ENCODE peak calls at places on chromosome 7, in ten cellular contexts. One of them, this sample, is unnamed.

GRCh38 chr7:1237704-1238255 is 5.1 kb downstream of the UNCX start:
- DNase-seq in heart left ventricle: no peak
- DNase-seq in uterus: no peak
- DNase-seq in sigmoid colon: no peak
- DNase-seq in ovary: no peak
- DNase-seq in A549: no peak
- DNase-seq in adrenal gland: no peak
- DNase-seq in GM12878: no peak
- DNase-seq in stomach: no peak
- DNase-seq in H1: no peak
- DNase-seq in this sample: no peak

GRCh38 chr7:74656911-74657691 is 417 bp upstream of the GTF2I start:
- DNase-seq in heart left ventricle: peak
- DNase-seq in uterus: peak
- DNase-seq in sigmoid colon: peak
- DNase-seq in ovary: peak
- DNase-seq in A549: peak
- DNase-seq in adrenal gland: peak
- DNase-seq in GM12878: peak
- DNase-seq in stomach: peak
- DNase-seq in H1: peak
- DNase-seq in this sample: peak

GRCh38 chr7:53151496-53151895 is 116.1 kb downstream of the POM121L12 start:
- DNase-seq in heart left ventricle: no peak
- DNase-seq in uterus: no peak
- DNase-seq in sigmoid colon: no peak
- DNase-seq in ovary: no peak
- DNase-seq in A549: no peak
- DNase-seq in adrenal gland: no peak
- DNase-seq in GM12878: no peak
- DNase-seq in stomach: no peak
- DNase-seq in H1: no peak
- DNase-seq in this sample: no peak

GRCh38 chr7:157008-157310 is 35.4 kb upstream of the FAM20C start:
- DNase-seq in heart left ventricle: no peak
- DNase-seq in uterus: no peak
- DNase-seq in sigmoid colon: no peak
- DNase-seq in ovary: no peak
- DNase-seq in A549: no peak
- DNase-seq in adrenal gland: no peak
- DNase-seq in GM12878: no peak
- DNase-seq in stomach: no peak
- DNase-seq in H1: no peak
- DNase-seq in this sample: no peak

GRCh38 chr7:1501487-1502270 is 2.5 kb downstream of the INTS1 start:
- DNase-seq in heart left ventricle: no peak
- DNase-seq in uterus: no peak
- DNase-seq in sigmoid colon: no peak
- DNase-seq in ovary: peak
- DNase-seq in A549: no peak
- DNase-seq in adrenal gland: no peak
- DNase-seq in GM12878: no peak
- DNase-seq in stomach: no peak
- DNase-seq in H1: no peak
- DNase-seq in this sample: no peak

GRCh38 chr7:12765431-12766100 is 78.1 kb downstream of the ARL4A start:
- DNase-seq in heart left ventricle: no peak
- DNase-seq in uterus: no peak
- DNase-seq in sigmoid colon: no peak
- DNase-seq in ovary: no peak
- DNase-seq in A549: no peak
- DNase-seq in adrenal gland: no peak
- DNase-seq in GM12878: no peak
- DNase-seq in stomach: no peak
- DNase-seq in H1: no peak
- DNase-seq in this sample: no peak

GRCh38 chr7:50358306-50358705 is 53.8 kb downstream of the IKZF1 start:
- DNase-seq in heart left ventricle: no peak
- DNase-seq in uterus: no peak
- DNase-seq in sigmoid colon: no peak
- DNase-seq in ovary: no peak
- DNase-seq in A549: no peak
- DNase-seq in adrenal gland: no peak
- DNase-seq in GM12878: no peak
- DNase-seq in stomach: no peak
- DNase-seq in H1: no peak
- DNase-seq in this sample: no peak

GRCh38 chr7:113370910-113371309 is 252.6 kb upstream of the SMIM30 start:
- DNase-seq in heart left ventricle: no peak
- DNase-seq in uterus: no peak
- DNase-seq in sigmoid colon: no peak
- DNase-seq in ovary: no peak
- DNase-seq in A549: no peak
- DNase-seq in adrenal gland: no peak
- DNase-seq in GM12878: no peak
- DNase-seq in stomach: no peak
- DNase-seq in H1: no peak
- DNase-seq in this sample: no peak

GRCh38 chr7:105015631-105015965 is 1.6 kb downstream of the KMT2E start:
- DNase-seq in heart left ventricle: peak
- DNase-seq in uterus: no peak
- DNase-seq in sigmoid colon: no peak
- DNase-seq in ovary: no peak
- DNase-seq in A549: no peak
- DNase-seq in adrenal gland: no peak
- DNase-seq in GM12878: no peak
- DNase-seq in stomach: peak
- DNase-seq in H1: no peak
- DNase-seq in this sample: no peak

GRCh38 chr7:105013283-105013817 is 655 bp upstream of the KMT2E start:
- DNase-seq in heart left ventricle: peak
- DNase-seq in uterus: peak
- DNase-seq in sigmoid colon: peak
- DNase-seq in ovary: peak
- DNase-seq in A549: peak
- DNase-seq in adrenal gland: peak
- DNase-seq in GM12878: peak
- DNase-seq in stomach: peak
- DNase-seq in H1: peak
- DNase-seq in this sample: peak

GRCh38 chr7:105012503-105013282 is 1.3 kb upstream of the KMT2E start:
- DNase-seq in heart left ventricle: peak
- DNase-seq in uterus: peak
- DNase-seq in sigmoid colon: peak
- DNase-seq in ovary: peak
- DNase-seq in A549: peak
- DNase-seq in adrenal gland: peak
- DNase-seq in GM12878: peak
- DNase-seq in stomach: peak
- DNase-seq in H1: peak
- DNase-seq in this sample: peak

GRCh38 chr7:105014725-105015630 is 973 bp downstream of the KMT2E start:
- DNase-seq in heart left ventricle: peak
- DNase-seq in uterus: peak
- DNase-seq in sigmoid colon: peak
- DNase-seq in ovary: peak
- DNase-seq in A549: peak
- DNase-seq in adrenal gland: peak
- DNase-seq in GM12878: no peak
- DNase-seq in stomach: peak
- DNase-seq in H1: peak
- DNase-seq in this sample: no peak

GRCh38 chr7:105013818-105014724 is at the start of gene KMT2E:
- DNase-seq in heart left ventricle: peak
- DNase-seq in uterus: peak
- DNase-seq in sigmoid colon: peak
- DNase-seq in ovary: peak
- DNase-seq in A549: peak
- DNase-seq in adrenal gland: peak
- DNase-seq in GM12878: peak
- DNase-seq in stomach: peak
- DNase-seq in H1: peak
- DNase-seq in this sample: peak
- TF ChIP-seq POLR2A in heart left ventricle: no peak
- TF ChIP-seq POLR2A in uterus: peak
- TF ChIP-seq POLR2A in sigmoid colon: no peak
- TF ChIP-seq POLR2A in ovary: peak
- TF ChIP-seq POLR2A in A549: peak
- TF ChIP-seq POLR2A in adrenal gland: peak
- TF ChIP-seq POLR2A in GM12878: peak
- TF ChIP-seq POLR2A in stomach: no peak
- TF ChIP-seq POLR2A in H1: peak
- TF ChIP-seq POLR2A in this sample: no peak

GRCh38 chr7:5596896-5597246 is 173.2 kb upstream of the TNRC18 start:
- DNase-seq in heart left ventricle: no peak
- DNase-seq in uterus: no peak
- DNase-seq in sigmoid colon: no peak
- DNase-seq in ovary: peak
- DNase-seq in A549: no peak
- DNase-seq in adrenal gland: no peak
- DNase-seq in GM12878: no peak
- DNase-seq in stomach: no peak
- DNase-seq in H1: no peak
- DNase-seq in this sample: no peak

GRCh38 chr7:5598261-5598761 is 174.7 kb upstream of the TNRC18 start:
- DNase-seq in heart left ventricle: no peak
- DNase-seq in uterus: no peak
- DNase-seq in sigmoid colon: peak
- DNase-seq in ovary: peak
- DNase-seq in A549: no peak
- DNase-seq in adrenal gland: no peak
- DNase-seq in GM12878: no peak
- DNase-seq in stomach: no peak
- DNase-seq in H1: no peak
- DNase-seq in this sample: no peak

GRCh38 chr7:5599543-5600200 is 176.0 kb upstream of the TNRC18 start:
- DNase-seq in heart left ventricle: no peak
- DNase-seq in uterus: no peak
- DNase-seq in sigmoid colon: no peak
- DNase-seq in ovary: no peak
- DNase-seq in A549: no peak
- DNase-seq in adrenal gland: no peak
- DNase-seq in GM12878: no peak
- DNase-seq in stomach: no peak
- DNase-seq in H1: no peak
- DNase-seq in this sample: no peak

GRCh38 chr7:5597772-5598171 is 174.1 kb upstream of the TNRC18 start:
- DNase-seq in heart left ventricle: no peak
- DNase-seq in uterus: no peak
- DNase-seq in sigmoid colon: no peak
- DNase-seq in ovary: peak
- DNase-seq in A549: no peak
- DNase-seq in adrenal gland: no peak
- DNase-seq in GM12878: no peak
- DNase-seq in stomach: no peak
- DNase-seq in H1: no peak
- DNase-seq in this sample: no peak

DNA sequence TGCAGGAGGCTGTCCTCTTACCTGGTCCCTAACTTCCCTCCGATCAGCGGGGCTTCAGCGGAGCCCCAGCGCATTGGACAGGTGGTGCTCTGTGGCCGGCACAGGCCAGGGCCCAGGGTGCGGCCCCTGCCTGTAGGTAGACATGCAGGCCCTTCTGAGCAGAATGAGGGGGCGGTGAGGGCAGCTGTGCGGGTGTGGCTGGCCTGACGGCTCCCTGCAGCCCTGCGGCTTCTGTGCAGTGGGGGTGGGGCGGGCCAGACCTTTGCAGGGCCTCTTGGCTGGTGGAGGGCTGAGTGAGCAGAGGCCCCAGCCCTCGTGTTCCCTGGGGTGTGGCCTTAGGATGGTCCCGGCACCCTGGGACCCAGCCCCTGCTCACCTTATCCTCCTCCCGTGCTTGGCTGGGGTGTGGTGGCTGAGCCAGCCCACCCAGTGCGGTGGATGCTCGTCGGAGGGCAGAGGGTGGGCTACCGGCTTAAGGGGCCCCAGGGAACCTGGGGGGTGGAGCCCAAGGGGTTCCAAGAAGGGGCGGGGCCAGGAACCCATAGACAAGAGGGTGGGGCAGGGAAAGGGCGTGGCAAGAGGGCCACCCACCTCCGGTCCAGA is 175.2 kb upstream of the TNRC18 start:
- DNase-seq in heart left ventricle: no peak
- DNase-seq in uterus: no peak
- DNase-seq in sigmoid colon: no peak
- DNase-seq in ovary: peak
- DNase-seq in A549: no peak
- DNase-seq in adrenal gland: no peak
- DNase-seq in GM12878: no peak
- DNase-seq in stomach: no peak
- DNase-seq in H1: peak
- DNase-seq in this sample: no peak
- TF ChIP-seq POLR2A in heart left ventricle: no peak
- TF ChIP-seq POLR2A in uterus: no peak
- TF ChIP-seq POLR2A in sigmoid colon: no peak
- TF ChIP-seq POLR2A in ovary: no peak
- TF ChIP-seq POLR2A in A549: no peak
- TF ChIP-seq POLR2A in adrenal gland: no peak
- TF ChIP-seq POLR2A in GM12878: peak
- TF ChIP-seq POLR2A in stomach: no peak
- TF ChIP-seq POLR2A in H1: no peak
- TF ChIP-seq POLR2A in this sample: no peak

GRCh38 chr7:44881066-44881600 is 4.2 kb downstream of the PURB start:
- DNase-seq in heart left ventricle: no peak
- DNase-seq in uterus: no peak
- DNase-seq in sigmoid colon: no peak
- DNase-seq in ovary: no peak
- DNase-seq in A549: no peak
- DNase-seq in adrenal gland: no peak
- DNase-seq in GM12878: no peak
- DNase-seq in stomach: no peak
- DNase-seq in H1: no peak
- DNase-seq in this sample: no peak

GRCh38 chr7:44884553-44885393 is 557 bp downstream of the PURB start:
- DNase-seq in heart left ventricle: peak
- DNase-seq in uterus: peak
- DNase-seq in sigmoid colon: peak
- DNase-seq in ovary: peak
- DNase-seq in A549: no peak
- DNase-seq in adrenal gland: peak
- DNase-seq in GM12878: no peak
- DNase-seq in stomach: peak
- DNase-seq in H1: peak
- DNase-seq in this sample: no peak

GRCh38 chr7:44883961-44884360 is 1.4 kb downstream of the PURB start:
- DNase-seq in heart left ventricle: no peak
- DNase-seq in uterus: no peak
- DNase-seq in sigmoid colon: no peak
- DNase-seq in ovary: no peak
- DNase-seq in A549: no peak
- DNase-seq in adrenal gland: no peak
- DNase-seq in GM12878: no peak
- DNase-seq in stomach: no peak
- DNase-seq in H1: no peak
- DNase-seq in this sample: no peak

GRCh38 chr7:44881610-44882009 is 3.7 kb downstream of the PURB start:
- DNase-seq in heart left ventricle: no peak
- DNase-seq in uterus: no peak
- DNase-seq in sigmoid colon: no peak
- DNase-seq in ovary: no peak
- DNase-seq in A549: no peak
- DNase-seq in adrenal gland: no peak
- DNase-seq in GM12878: no peak
- DNase-seq in stomach: no peak
- DNase-seq in H1: no peak
- DNase-seq in this sample: no peak

GRCh38 chr7:44882899-44883298 is 2.4 kb downstream of the PURB start:
- DNase-seq in heart left ventricle: no peak
- DNase-seq in uterus: no peak
- DNase-seq in sigmoid colon: no peak
- DNase-seq in ovary: no peak
- DNase-seq in A549: no peak
- DNase-seq in adrenal gland: no peak
- DNase-seq in GM12878: no peak
- DNase-seq in stomach: no peak
- DNase-seq in H1: no peak
- DNase-seq in this sample: no peak
- TF ChIP-seq POLR2A in heart left ventricle: no peak
- TF ChIP-seq POLR2A in uterus: no peak
- TF ChIP-seq POLR2A in sigmoid colon: no peak
- TF ChIP-seq POLR2A in ovary: no peak
- TF ChIP-seq POLR2A in A549: no peak
- TF ChIP-seq POLR2A in adrenal gland: no peak
- TF ChIP-seq POLR2A in GM12878: no peak
- TF ChIP-seq POLR2A in stomach: no peak
- TF ChIP-seq POLR2A in H1: no peak
- TF ChIP-seq POLR2A in this sample: no peak

GRCh38 chr7:7970620-7971307 is 2.2 kb downstream of the GLCCI1 start:
- DNase-seq in heart left ventricle: no peak
- DNase-seq in uterus: no peak
- DNase-seq in sigmoid colon: no peak
- DNase-seq in ovary: no peak
- DNase-seq in A549: no peak
- DNase-seq in adrenal gland: no peak
- DNase-seq in GM12878: no peak
- DNase-seq in stomach: no peak
- DNase-seq in H1: no peak
- DNase-seq in this sample: no peak

GRCh38 chr7:7971308-7972040 is 2.9 kb downstream of the GLCCI1 start:
- DNase-seq in heart left ventricle: no peak
- DNase-seq in uterus: no peak
- DNase-seq in sigmoid colon: no peak
- DNase-seq in ovary: no peak
- DNase-seq in A549: no peak
- DNase-seq in adrenal gland: no peak
- DNase-seq in GM12878: no peak
- DNase-seq in stomach: no peak
- DNase-seq in H1: no peak
- DNase-seq in this sample: no peak

GRCh38 chr7:7972927-7973594 is 4.5 kb downstream of the GLCCI1 start:
- DNase-seq in heart left ventricle: no peak
- DNase-seq in uterus: no peak
- DNase-seq in sigmoid colon: no peak
- DNase-seq in ovary: no peak
- DNase-seq in A549: no peak
- DNase-seq in adrenal gland: no peak
- DNase-seq in GM12878: no peak
- DNase-seq in stomach: no peak
- DNase-seq in H1: no peak
- DNase-seq in this sample: no peak

GRCh38 chr7:7970113-7970619 is 1.6 kb downstream of the GLCCI1 start:
- DNase-seq in heart left ventricle: no peak
- DNase-seq in uterus: no peak
- DNase-seq in sigmoid colon: no peak
- DNase-seq in ovary: no peak
- DNase-seq in A549: no peak
- DNase-seq in adrenal gland: no peak
- DNase-seq in GM12878: no peak
- DNase-seq in stomach: no peak
- DNase-seq in H1: no peak
- DNase-seq in this sample: no peak

GRCh38 chr7:7972128-7972527 is 3.5 kb downstream of the GLCCI1 start:
- DNase-seq in heart left ventricle: no peak
- DNase-seq in uterus: no peak
- DNase-seq in sigmoid colon: no peak
- DNase-seq in ovary: no peak
- DNase-seq in A549: no peak
- DNase-seq in adrenal gland: no peak
- DNase-seq in GM12878: no peak
- DNase-seq in stomach: no peak
- DNase-seq in H1: no peak
- DNase-seq in this sample: no peak
- TF ChIP-seq POLR2A in heart left ventricle: no peak
- TF ChIP-seq POLR2A in uterus: no peak
- TF ChIP-seq POLR2A in sigmoid colon: no peak
- TF ChIP-seq POLR2A in ovary: no peak
- TF ChIP-seq POLR2A in A549: no peak
- TF ChIP-seq POLR2A in adrenal gland: no peak
- TF ChIP-seq POLR2A in GM12878: no peak
- TF ChIP-seq POLR2A in stomach: no peak
- TF ChIP-seq POLR2A in H1: no peak
- TF ChIP-seq POLR2A in this sample: peak